ENCODE peak calls at places on chromosomes 1 and 21, in seven cellular contexts. One of them, this sample, is unnamed.

GRCh38 chr21:42137191-42137913 is 66.2 kb downstream of the UMODL1 start:
- DNase-seq in esophagus muscularis mucosa: no peak
- DNase-seq in transverse colon: no peak
- DNase-seq in stomach: no peak
- DNase-seq in breast epithelium: no peak
- DNase-seq in sigmoid colon: no peak
- DNase-seq in spleen: no peak
- DNase-seq in this sample: no peak

GRCh38 chr1:226671268-226671667 is 67.8 kb downstream of the ITPKB start:
- DNase-seq in breast epithelium: no peak
- DNase-seq in transverse colon: no peak
- DNase-seq in stomach: no peak
- DNase-seq in spleen: no peak
- DNase-seq in esophagus muscularis mucosa: no peak
- DNase-seq in sigmoid colon: no peak
- DNase-seq in this sample: no peak

GRCh38 chr1:235015291-235015990 is 113.2 kb downstream of the TOMM20 start:
- DNase-seq in sigmoid colon: no peak
- DNase-seq in stomach: no peak
- DNase-seq in breast epithelium: no peak
- DNase-seq in transverse colon: no peak
- DNase-seq in esophagus muscularis mucosa: no peak
- DNase-seq in spleen: no peak
- DNase-seq in this sample: peak; percentile 48

GRCh38 chr1:227587968-227588367 is 24.6 kb downstream of the ZNF678 start:
- DNase-seq in breast epithelium: no peak
- DNase-seq in spleen: no peak
- DNase-seq in transverse colon: no peak
- DNase-seq in stomach: no peak
- DNase-seq in sigmoid colon: no peak
- DNase-seq in esophagus muscularis mucosa: no peak
- DNase-seq in this sample: no peak

GRCh38 chr21:40019076-40019475 is 151.8 kb downstream of the PCP4 start:
- DNase-seq in sigmoid colon: no peak
- DNase-seq in breast epithelium: no peak
- DNase-seq in esophagus muscularis mucosa: no peak
- DNase-seq in spleen: no peak
- DNase-seq in transverse colon: no peak
- DNase-seq in stomach: no peak
- DNase-seq in this sample: peak; percentile 53

GRCh38 chr21:28801906-28802305 is 190.8 kb downstream of the LTN1 start:
- DNase-seq in transverse colon: no peak
- DNase-seq in stomach: no peak
- DNase-seq in spleen: no peak
- DNase-seq in breast epithelium: no peak
- DNase-seq in sigmoid colon: no peak
- DNase-seq in esophagus muscularis mucosa: no peak
- DNase-seq in this sample: no peak

GRCh38 chr1:205477121-205477758 is 21.4 kb upstream of the BLACAT1 start:
- DNase-seq in esophagus muscularis mucosa: no peak
- DNase-seq in breast epithelium: no peak
- DNase-seq in stomach: no peak
- DNase-seq in spleen: no peak
- DNase-seq in sigmoid colon: no peak
- DNase-seq in transverse colon: no peak
- DNase-seq in this sample: no peak

GRCh38 chr1:58782308-58783089 is 1.3 kb downstream of the JUN start:
- DNase-seq in breast epithelium: peak; percentile 56
- DNase-seq in spleen: peak; percentile 95
- DNase-seq in transverse colon: peak; percentile 78
- DNase-seq in esophagus muscularis mucosa: peak; percentile 94
- DNase-seq in stomach: peak; percentile 66
- DNase-seq in sigmoid colon: peak; percentile 85
- DNase-seq in this sample: peak; percentile 85

GRCh38 chr1:83922431-83922830 is 76.5 kb downstream of the TTLL7 start:
- DNase-seq in breast epithelium: no peak
- DNase-seq in transverse colon: no peak
- DNase-seq in spleen: no peak
- DNase-seq in esophagus muscularis mucosa: no peak
- DNase-seq in sigmoid colon: no peak
- DNase-seq in stomach: no peak
- DNase-seq in this sample: no peak

GRCh38 chr1:12595839-12596821 is 21.9 kb downstream of the DHRS3 start:
- DNase-seq in breast epithelium: peak; percentile 91
- DNase-seq in sigmoid colon: peak; percentile 97
- DNase-seq in spleen: peak; percentile 90
- DNase-seq in esophagus muscularis mucosa: peak; percentile 97
- DNase-seq in stomach: peak; percentile 94
- DNase-seq in transverse colon: peak; percentile 87
- DNase-seq in this sample: peak; percentile 93

GRCh38 chr1:147665521-147665920 is 4.8 kb downstream of the ACP6 start:
- DNase-seq in transverse colon: no peak
- DNase-seq in stomach: no peak
- DNase-seq in sigmoid colon: no peak
- DNase-seq in breast epithelium: no peak
- DNase-seq in spleen: no peak
- DNase-seq in esophagus muscularis mucosa: no peak
- DNase-seq in this sample: no peak

GRCh38 chr1:169059391-169059790 is 47.1 kb upstream of the ATP1B1 start:
- DNase-seq in esophagus muscularis mucosa: peak; percentile 29
- DNase-seq in breast epithelium: no peak
- DNase-seq in stomach: no peak
- DNase-seq in spleen: no peak
- DNase-seq in transverse colon: no peak
- DNase-seq in sigmoid colon: no peak
- DNase-seq in this sample: no peak

GRCh38 chr21:32301596-32301995 is 2.9 kb downstream of the MRAP start:
- DNase-seq in breast epithelium: no peak
- DNase-seq in stomach: no peak
- DNase-seq in esophagus muscularis mucosa: no peak
- DNase-seq in spleen: no peak
- DNase-seq in sigmoid colon: no peak
- DNase-seq in transverse colon: no peak
- DNase-seq in this sample: no peak

GRCh38 chr1:230382060-230382491 is 44.1 kb downstream of the PGBD5 start:
- DNase-seq in spleen: no peak
- DNase-seq in sigmoid colon: no peak
- DNase-seq in breast epithelium: no peak
- DNase-seq in transverse colon: no peak
- DNase-seq in esophagus muscularis mucosa: no peak
- DNase-seq in stomach: no peak
- DNase-seq in this sample: no peak

GRCh38 chr1:244049969-244050834 is 881 bp upstream of the ZBTB18 start:
- DNase-seq in sigmoid colon: no peak
- DNase-seq in spleen: peak; percentile 86
- DNase-seq in stomach: no peak
- DNase-seq in breast epithelium: no peak
- DNase-seq in transverse colon: peak; percentile 25
- DNase-seq in esophagus muscularis mucosa: no peak
- DNase-seq in this sample: no peak

GRCh38 chr1:226201029-226201593 is 14.6 kb upstream of the ACBD3 start:
- DNase-seq in esophagus muscularis mucosa: no peak
- DNase-seq in transverse colon: peak; percentile 20
- DNase-seq in sigmoid colon: no peak
- DNase-seq in breast epithelium: no peak
- DNase-seq in stomach: no peak
- DNase-seq in spleen: no peak
- DNase-seq in this sample: no peak

GRCh38 chr1:100924212-100924611 is 28.3 kb downstream of the SLC30A7 start:
- DNase-seq in transverse colon: no peak
- DNase-seq in spleen: no peak
- DNase-seq in breast epithelium: no peak
- DNase-seq in esophagus muscularis mucosa: no peak
- DNase-seq in sigmoid colon: no peak
- DNase-seq in stomach: no peak
- DNase-seq in this sample: no peak

GRCh38 chr1:46612937-46613660 is 3.5 kb downstream of the MOB3C start:
- DNase-seq in spleen: peak; percentile 78
- DNase-seq in esophagus muscularis mucosa: no peak
- DNase-seq in breast epithelium: no peak
- DNase-seq in transverse colon: no peak
- DNase-seq in stomach: no peak
- DNase-seq in sigmoid colon: peak; percentile 60
- DNase-seq in this sample: no peak

GRCh38 chr1:76274302-76274701 is 199.8 kb downstream of the ST6GALNAC3 start:
- DNase-seq in transverse colon: no peak
- DNase-seq in sigmoid colon: no peak
- DNase-seq in breast epithelium: no peak
- DNase-seq in esophagus muscularis mucosa: no peak
- DNase-seq in stomach: no peak
- DNase-seq in spleen: no peak
- DNase-seq in this sample: no peak

GRCh38 chr1:12016182-12016581 is 3.1 kb upstream of the MIIP start:
- DNase-seq in spleen: no peak
- DNase-seq in stomach: no peak
- DNase-seq in sigmoid colon: no peak
- DNase-seq in esophagus muscularis mucosa: no peak
- DNase-seq in transverse colon: no peak
- DNase-seq in breast epithelium: no peak
- DNase-seq in this sample: no peak

GRCh38 chr1:64019818-64020217 is 183.6 kb upstream of the UBE2U start:
- DNase-seq in spleen: no peak
- DNase-seq in transverse colon: peak; percentile 18
- DNase-seq in stomach: peak; percentile 41
- DNase-seq in sigmoid colon: peak; percentile 71
- DNase-seq in breast epithelium: no peak
- DNase-seq in esophagus muscularis mucosa: no peak
- DNase-seq in this sample: no peak

GRCh38 chr1:38244218-38244617 is 197.6 kb upstream of the POU3F1 start:
- DNase-seq in transverse colon: no peak
- DNase-seq in spleen: no peak
- DNase-seq in breast epithelium: no peak
- DNase-seq in sigmoid colon: no peak
- DNase-seq in stomach: no peak
- DNase-seq in esophagus muscularis mucosa: no peak
- DNase-seq in this sample: no peak

GRCh38 chr1:6646499-6647148 is 22.0 kb downstream of the THAP3 start:
- DNase-seq in esophagus muscularis mucosa: no peak
- DNase-seq in stomach: peak; percentile 34
- DNase-seq in sigmoid colon: no peak
- DNase-seq in transverse colon: no peak
- DNase-seq in spleen: no peak
- DNase-seq in breast epithelium: no peak
- DNase-seq in this sample: no peak

GRCh38 chr1:117268926-117269378 is 58.2 kb upstream of the VTCN1 start:
- DNase-seq in transverse colon: no peak
- DNase-seq in esophagus muscularis mucosa: no peak
- DNase-seq in stomach: no peak
- DNase-seq in breast epithelium: peak; percentile 71
- DNase-seq in spleen: no peak
- DNase-seq in sigmoid colon: no peak
- DNase-seq in this sample: no peak

DNA sequence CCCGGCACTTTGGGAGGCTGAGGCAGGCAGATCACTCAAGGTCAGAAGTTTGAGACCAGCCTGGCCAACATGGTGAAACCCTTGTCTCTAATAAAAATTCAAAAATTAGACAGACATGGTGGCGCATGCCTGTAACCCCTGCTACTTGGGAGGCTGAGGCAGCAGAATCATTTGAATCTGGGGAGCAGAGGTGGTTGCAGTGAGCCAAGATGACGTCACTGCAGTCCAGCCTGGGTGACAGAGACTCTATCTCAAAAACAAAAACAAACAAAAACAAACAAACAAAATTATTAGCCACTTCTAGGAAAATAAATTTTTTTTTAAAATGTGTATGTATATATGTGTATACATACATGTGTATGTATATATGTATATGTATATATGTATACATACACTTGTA is 320.3 kb upstream of the ADGRL4 start:
- DNase-seq in breast epithelium: no peak
- DNase-seq in spleen: no peak
- DNase-seq in stomach: no peak
- DNase-seq in esophagus muscularis mucosa: no peak
- DNase-seq in transverse colon: no peak
- DNase-seq in sigmoid colon: no peak
- DNase-seq in this sample: no peak
- H3K9me3 ChIP-seq in breast epithelium: no peaks in the 10 kb centered on the region
- H3K9me3 ChIP-seq in spleen: peaks cover 9% of the 10 kb centered on the region
- H3K9me3 ChIP-seq in stomach: no peaks in the 10 kb centered on the region
- H3K9me3 ChIP-seq in esophagus muscularis mucosa: no peaks in the 10 kb centered on the region
- H3K9me3 ChIP-seq in transverse colon: no peaks in the 10 kb centered on the region
- H3K9me3 ChIP-seq in sigmoid colon: no peaks in the 10 kb centered on the region
- H3K9me3 ChIP-seq in this sample: no peaks in the 10 kb centered on the region

GRCh38 chr1:23741609-23742008 is 1.7 kb upstream of the ELOA start:
- DNase-seq in sigmoid colon: no peak
- DNase-seq in esophagus muscularis mucosa: no peak
- DNase-seq in breast epithelium: no peak
- DNase-seq in spleen: peak; percentile 17
- DNase-seq in transverse colon: no peak
- DNase-seq in stomach: no peak
- DNase-seq in this sample: no peak
- TF ChIP-seq POLR2A in sigmoid colon: no peak
- TF ChIP-seq POLR2A in esophagus muscularis mucosa: no peak
- TF ChIP-seq POLR2A in breast epithelium: no peak
- TF ChIP-seq POLR2A in spleen: no peak
- TF ChIP-seq POLR2A in transverse colon: no peak
- TF ChIP-seq POLR2A in stomach: no peak
- TF ChIP-seq POLR2A in this sample: no peak

DNA sequence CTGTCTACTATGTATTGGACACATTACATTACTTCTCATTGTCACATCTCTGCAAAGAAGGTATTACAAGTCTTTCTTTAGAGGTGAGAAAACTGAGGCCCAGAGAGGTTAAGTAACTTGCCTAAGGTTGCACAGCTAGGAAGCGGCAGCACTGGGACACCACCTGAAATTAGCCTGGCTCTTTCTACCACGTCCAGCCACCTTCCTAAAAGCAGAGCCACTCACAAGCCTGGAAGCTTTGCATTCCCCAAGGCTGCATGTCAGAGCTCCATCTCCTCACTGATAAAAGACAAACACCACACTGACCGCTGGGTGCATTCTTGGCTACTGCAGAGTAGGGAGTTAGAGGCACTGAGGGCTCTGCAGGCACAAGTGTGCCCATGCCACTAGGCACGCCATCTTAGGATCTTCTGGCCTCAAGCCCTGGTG is 2.4 kb downstream of the CD247 start:
- DNase-seq in stomach: no peak
- DNase-seq in spleen: no peak
- DNase-seq in transverse colon: no peak
- DNase-seq in sigmoid colon: no peak
- DNase-seq in breast epithelium: no peak
- DNase-seq in esophagus muscularis mucosa: no peak
- DNase-seq in this sample: no peak
- TF ChIP-seq POLR2AphosphoS5 in stomach: no peak
- TF ChIP-seq POLR2AphosphoS5 in spleen: no peak
- TF ChIP-seq POLR2AphosphoS5 in transverse colon: no peak
- TF ChIP-seq POLR2AphosphoS5 in sigmoid colon: no peak
- TF ChIP-seq POLR2AphosphoS5 in breast epithelium: no peak
- TF ChIP-seq POLR2AphosphoS5 in esophagus muscularis mucosa: no peak
- TF ChIP-seq POLR2AphosphoS5 in this sample: no peak

DNA sequence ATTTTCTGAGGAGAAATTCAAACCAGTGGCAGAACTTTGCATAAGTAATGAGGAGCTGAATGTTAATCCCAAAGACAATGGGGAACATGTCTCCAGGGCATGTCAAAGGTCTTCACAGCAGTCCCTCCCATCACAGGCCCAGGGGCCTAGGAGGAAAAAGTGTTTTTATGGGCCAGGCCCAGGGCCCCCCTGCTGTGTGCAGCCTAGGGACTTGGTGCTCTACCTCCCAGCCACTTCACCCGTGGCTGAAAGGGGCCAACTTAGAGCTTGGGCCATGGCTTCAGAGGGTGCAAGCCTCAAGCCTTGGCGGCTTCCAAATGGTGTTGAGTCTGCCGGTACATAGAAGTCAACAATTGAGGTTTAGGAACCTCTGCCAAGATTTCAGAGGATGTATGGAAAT is 854.0 kb downstream of the LRRIQ3 start:
- DNase-seq in sigmoid colon: no peak
- DNase-seq in breast epithelium: no peak
- DNase-seq in stomach: no peak
- DNase-seq in transverse colon: no peak
- DNase-seq in esophagus muscularis mucosa: no peak
- DNase-seq in spleen: peak; percentile 39
- DNase-seq in this sample: no peak
- H3K9me3 ChIP-seq in sigmoid colon: no peaks in the 10 kb centered on the region
- H3K9me3 ChIP-seq in breast epithelium: no peaks in the 10 kb centered on the region
- H3K9me3 ChIP-seq in stomach: no peaks in the 10 kb centered on the region
- H3K9me3 ChIP-seq in transverse colon: no peaks in the 10 kb centered on the region
- H3K9me3 ChIP-seq in esophagus muscularis mucosa: no peaks in the 10 kb centered on the region
- H3K9me3 ChIP-seq in spleen: peaks cover 10% of the 10 kb centered on the region
- H3K9me3 ChIP-seq in this sample: peaks cover 3% of the 10 kb centered on the region

This sample was measured in suprapubic skin.